ENCODE peak calls at places on chromosomes 16 and 17, in eight cellular contexts. N, X, Y, P, U, A, V and F are unnamed samples. For H3K36me3, the result is how much of the 10 kb centered on the place peaks cover.

GRCh38 chr16:66510298-66510697 is 39.6 kb downstream of the TK2 start:
- DNase-seq in N (no peak), X (no peak), P (no peak), V (no peak), A (peak), Y (no peak), U (no peak), F (no peak)

GRCh38 chr17:27635275-27635823 is 4.4 kb downstream of the LGALS9 start:
- DNase-seq in U (no peak), Y (no peak), X (no peak), N (no peak), P (no peak), V (no peak), A (no peak), F (no peak)

GRCh38 chr17:29610395-29610794 is 12.3 kb downstream of the CORO6 start:
- DNase-seq in P (no peak), V (no peak), N (no peak), Y (no peak), U (no peak), A (no peak), X (no peak), F (no peak)

GRCh38 chr16:104355-104754 is 26.3 kb downstream of the MPG start:
- DNase-seq in X (no peak), N (no peak), U (no peak), V (no peak), Y (peak), P (no peak), A (no peak), F (no peak)

GRCh38 chr16:1871974-1872635 is at the start of gene MEIOB:
- DNase-seq in V (no peak), P (no peak), U (peak), N (peak), X (no peak), A (peak), Y (no peak), F (peak)

GRCh38 chr17:57548421-57549385 is 196.4 kb downstream of the CCDC182 start:
- DNase-seq in N (no peak), A (no peak), P (no peak), Y (no peak), X (no peak), V (peak), U (no peak), F (no peak)

GRCh38 chr17:36978810-36979584 is 30.2 kb downstream of the AATF start:
- DNase-seq in X (no peak), N (no peak), U (no peak), P (no peak), Y (no peak), V (no peak), A (no peak), F (no peak)

GRCh38 chr17:75047398-75048098 is 523 bp downstream of the KCTD2 start:
- DNase-seq in N (peak), P (peak), X (no peak), A (peak), V (peak), Y (no peak), U (peak), F (peak)

GRCh38 chr17:82199496-82199895 is 13.1 kb downstream of the CCDC57 start:
- DNase-seq in Y (no peak), A (no peak), X (no peak), P (no peak), V (no peak), N (no peak), U (no peak), F (no peak)

GRCh38 chr17:34892864-34893263 is 68.4 kb downstream of the CCT6B start:
- DNase-seq in A (no peak), N (no peak), U (peak), Y (no peak), V (no peak), X (no peak), P (no peak), F (no peak)

GRCh38 chr16:54685682-54686081 is 245.0 kb upstream of the IRX5 start:
- DNase-seq in X (no peak), U (no peak), V (no peak), Y (no peak), A (no peak), P (no peak), N (no peak), F (no peak)

GRCh38 chr17:45895304-45895968 is 1.1 kb downstream of the MAPT start:
- DNase-seq in U (no peak), A (no peak), Y (peak), V (no peak), N (peak), P (peak), X (no peak), F (peak)

GRCh38 chr16:79077391-79077790 is 523.1 kb downstream of the MAF start:
- DNase-seq in N (no peak), A (no peak), V (no peak), X (no peak), Y (no peak), P (no peak), U (no peak), F (no peak)

GRCh38 chr17:8375738-8376259 is 705 bp downstream of the KRABD2 start:
- DNase-seq in X (no peak), N (no peak), Y (no peak), P (no peak), A (no peak), U (no peak), V (no peak), F (no peak)

GRCh38 chr17:8466466-8466865 is 30.8 kb downstream of the NDEL1 start:
- DNase-seq in P (no peak), N (no peak), V (no peak), Y (no peak), X (no peak), A (no peak), U (no peak), F (no peak)

GRCh38 chr17:50187403-50187735 is 14.1 kb downstream of the COL1A1 start:
- DNase-seq in U (no peak), N (no peak), Y (no peak), A (no peak), V (no peak), P (peak), X (no peak), F (no peak)

GRCh38 chr17:38563362-38564253 is 42.1 kb downstream of the SRCIN1 start:
- DNase-seq in A (no peak), N (no peak), V (no peak), X (no peak), U (peak), P (no peak), Y (no peak), F (no peak)

GRCh38 chr16:23837553-23838308 is 1.9 kb downstream of the PRKCB start:
- DNase-seq in A (no peak), V (no peak), P (no peak), X (no peak), N (no peak), U (no peak), Y (no peak), F (no peak)

GRCh38 chr16:1019934-1020305 is 38.4 kb downstream of the SOX8 start:
- DNase-seq in V (no peak), U (peak), Y (no peak), A (no peak), P (no peak), N (no peak), X (no peak), F (no peak)

GRCh38 chr16:74563828-74564263 is 43.1 kb downstream of the GLG1 start:
- DNase-seq in Y (peak), U (peak), V (no peak), A (no peak), P (no peak), N (peak), X (no peak), F (no peak)

GRCh38 chr16:87344931-87345631 is 27.9 kb upstream of the C16orf95 start:
- DNase-seq in P (peak), Y (no peak), V (peak), U (no peak), A (peak), X (no peak), N (no peak), F (no peak)

GRCh38 chr17:35715416-35715815 is 16.0 kb upstream of the RASL10B start:
- DNase-seq in U (no peak), A (no peak), N (no peak), V (no peak), X (no peak), P (no peak), Y (no peak), F (no peak)

GRCh38 chr17:57975044-57975443 is 13.0 kb downstream of the VEZF1 start:
- DNase-seq in Y (no peak), P (no peak), A (no peak), U (no peak), N (no peak), V (no peak), X (no peak), F (no peak)

GRCh38 chr17:7311110-7311698 is 3.8 kb downstream of the EIF5A start:
- DNase-seq in N (no peak), A (no peak), P (no peak), U (no peak), V (no peak), Y (no peak), X (no peak), F (no peak)

GRCh38 chr17:7313890-7314718 is 1.1 kb downstream of the GPS2 start:
- DNase-seq in U (no peak), X (no peak), Y (no peak), A (no peak), P (no peak), V (no peak), N (no peak), F (no peak)

GRCh38 chr17:7314719-7315569 is at the start of gene GPS2:
- DNase-seq in N (peak), U (peak), P (peak), A (peak), Y (peak), V (peak), X (peak), F (peak)

GRCh38 chr17:7312432-7313027 is 2.6 kb downstream of the GPS2 start:
- DNase-seq in Y (no peak), X (no peak), A (no peak), N (no peak), V (no peak), P (no peak), U (no peak), F (no peak)

DNA sequence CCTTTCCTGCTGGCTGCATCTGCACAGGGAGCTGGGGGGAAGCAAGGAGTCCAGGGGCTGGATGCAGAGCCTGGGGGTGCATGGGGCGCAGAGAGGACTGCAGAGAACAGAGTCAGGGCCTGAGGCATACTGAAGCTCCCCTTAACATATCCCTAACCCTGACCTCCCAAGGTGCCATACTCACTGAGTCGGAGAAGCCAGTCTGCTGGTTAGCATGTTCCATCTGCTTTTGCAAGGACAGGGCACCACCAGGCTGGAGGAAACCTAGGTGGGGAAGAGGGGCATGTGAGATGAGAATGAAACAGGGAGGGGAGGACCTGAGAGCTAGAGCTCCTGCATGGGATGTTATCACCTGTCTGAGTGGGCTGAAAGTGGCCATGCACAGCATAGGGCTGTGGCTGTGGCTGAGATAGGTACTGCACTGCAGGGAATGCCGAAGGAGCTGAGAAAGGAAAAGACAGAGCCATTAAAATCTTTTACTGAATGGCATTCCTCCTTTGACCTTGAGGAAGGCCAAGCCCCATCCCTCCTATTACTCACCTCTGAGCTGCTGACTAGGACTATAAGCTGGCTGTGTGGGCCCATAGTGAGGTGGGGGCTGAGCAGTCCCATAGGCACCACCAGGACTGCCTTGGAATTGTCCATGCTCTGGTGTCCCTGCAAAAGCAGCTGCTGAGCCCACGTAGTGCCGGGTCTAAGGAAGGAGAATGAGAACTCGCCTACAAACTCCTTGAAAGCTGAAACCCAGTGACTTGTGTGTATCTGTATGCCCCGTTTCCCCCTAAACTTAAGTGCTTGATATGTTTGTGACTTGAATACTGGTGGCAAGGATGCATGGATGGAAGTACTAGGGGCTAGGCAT is 1.9 kb downstream of the GPS2 start:
- DNase-seq in A (no peak), X (no peak), N (no peak), Y (no peak), V (no peak), P (no peak), U (no peak), F (no peak)
- TF ChIP-seq CTCF in A (no peak), X (no peak), N (no peak), Y (no peak), V (no peak), P (no peak), U (peak), F (no peak)

DNA sequence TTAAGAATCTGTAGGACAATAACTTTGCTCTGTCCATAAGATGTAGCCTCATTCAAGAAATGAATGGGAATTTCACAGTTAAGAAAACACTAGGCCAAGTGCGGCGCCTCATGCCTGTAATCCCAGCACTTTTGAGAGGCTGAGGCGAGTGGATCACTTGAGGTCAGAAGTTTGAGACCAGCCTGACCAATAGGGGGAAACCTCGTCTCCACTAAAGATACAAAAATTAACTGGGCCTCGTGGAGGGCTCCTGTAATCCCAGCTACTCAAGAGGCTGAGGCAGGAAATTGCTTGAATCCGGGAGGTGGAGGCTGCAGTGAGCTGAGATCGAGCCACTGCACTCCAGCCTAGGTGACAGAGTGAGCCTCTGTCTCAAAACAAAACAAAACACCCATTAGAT is 19.9 kb upstream of the RSL1D1 start:
- DNase-seq in X (no peak), Y (no peak), N (no peak), P (no peak), U (no peak), A (no peak), V (no peak), F (no peak)
- H3K36me3 ChIP-seq in X (under half), Y (under half), N (half or more), P (under half), U (half or more), A (half or more), V (under half), F (under half)

GRCh38 chr16:49484936-49485335 is 111.3 kb downstream of the C16orf78 start:
- DNase-seq in V (no peak), X (no peak), N (no peak), Y (no peak), P (no peak), A (peak), U (no peak), F (no peak)

GRCh38 chr16:49484454-49484853 is 110.8 kb downstream of the C16orf78 start:
- DNase-seq in X (peak), P (no peak), Y (peak), A (peak), V (peak), U (peak), N (peak), F (peak)

GRCh38 chr16:49487746-49488145 is 114.1 kb downstream of the C16orf78 start:
- DNase-seq in Y (no peak), U (no peak), X (no peak), A (no peak), N (no peak), P (no peak), V (no peak), F (no peak)

GRCh38 chr16:49485663-49486062 is 112.1 kb downstream of the C16orf78 start:
- DNase-seq in U (no peak), P (no peak), X (no peak), N (no peak), A (no peak), Y (no peak), V (no peak), F (no peak)

GRCh38 chr16:49486350-49486749 is 112.7 kb downstream of the C16orf78 start:
- DNase-seq in X (no peak), V (no peak), P (no peak), N (no peak), Y (no peak), U (no peak), A (no peak), F (no peak)
- TF ChIP-seq CTCF in X (no peak), V (no peak), P (no peak), N (no peak), Y (no peak), U (no peak), A (no peak), F (no peak)

GRCh38 chr17:80323982-80324381 is 63.3 kb downstream of the RNF213 start:
- DNase-seq in Y (no peak), X (no peak), N (no peak), A (no peak), V (no peak), P (no peak), U (no peak), F (no peak)

GRCh38 chr17:80327518-80327917 is 66.9 kb downstream of the RNF213 start:
- DNase-seq in X (no peak), V (no peak), P (no peak), N (no peak), Y (no peak), A (no peak), U (no peak), F (no peak)

GRCh38 chr17:80331820-80332219 is 71.2 kb downstream of the RNF213 start:
- DNase-seq in V (no peak), P (no peak), A (no peak), N (no peak), X (no peak), U (no peak), Y (no peak), F (no peak)

GRCh38 chr17:80330276-80330675 is 69.6 kb downstream of the RNF213 start:
- DNase-seq in Y (no peak), V (no peak), U (no peak), N (no peak), P (no peak), X (no peak), A (no peak), F (no peak)

GRCh38 chr17:80328620-80329380 is 68.1 kb downstream of the RNF213 start:
- DNase-seq in P (no peak), N (no peak), Y (no peak), A (no peak), U (no peak), V (no peak), X (no peak), F (no peak)
- H3K36me3 ChIP-seq in P (half or more), N (half or more), Y (under half), A (half or more), U (half or more), V (under half), X (under half), F (under half)

GRCh38 chr16:57473906-57474305 is 11.4 kb downstream of the POLR2C start:
- DNase-seq in Y (no peak), X (no peak), N (no peak), U (no peak), P (no peak), V (no peak), A (no peak), F (no peak)

GRCh38 chr16:57474671-57475661 is 11.3 kb downstream of the DOK4 start:
- DNase-seq in P (no peak), X (no peak), Y (no peak), V (no peak), N (no peak), U (no peak), A (no peak), F (no peak)

GRCh38 chr16:57476546-57477410 is 9.5 kb downstream of the DOK4 start:
- DNase-seq in V (no peak), U (peak), X (no peak), N (no peak), Y (no peak), P (no peak), A (no peak), F (no peak)

GRCh38 chr16:57477531-57478202 is 8.6 kb downstream of the DOK4 start:
- DNase-seq in N (no peak), P (no peak), V (no peak), X (no peak), A (no peak), U (no peak), Y (no peak), F (no peak)

DNA sequence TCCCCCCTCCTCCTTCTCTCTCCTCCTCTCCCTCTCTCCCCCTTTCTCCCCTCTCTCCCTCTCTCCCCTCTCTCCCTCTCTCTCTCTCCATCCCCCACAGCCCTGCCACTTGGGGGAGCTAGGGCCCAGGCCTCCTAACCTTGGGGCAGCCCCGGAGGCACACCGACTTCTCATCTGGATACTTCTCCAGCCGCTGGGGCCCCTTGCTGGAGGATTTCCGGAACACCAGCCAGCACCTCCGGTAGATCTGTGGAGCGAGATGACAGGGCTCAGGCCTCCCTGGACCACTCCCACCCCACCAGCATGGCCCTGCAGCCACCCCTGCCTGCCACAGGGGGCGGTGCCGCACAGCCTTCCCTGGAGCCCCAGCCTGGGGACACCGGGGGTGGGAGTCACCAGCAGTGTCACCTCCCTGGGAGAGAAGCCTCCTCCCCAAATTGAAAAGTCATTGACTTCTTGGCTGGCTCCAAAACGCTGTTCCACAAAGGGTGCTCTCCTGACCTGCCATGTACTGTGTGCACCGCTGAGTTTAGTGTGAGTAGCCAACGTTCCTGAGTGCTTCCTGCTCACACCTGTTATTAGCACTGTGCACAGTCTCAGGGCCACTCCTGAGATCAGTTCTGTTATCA is 10.5 kb downstream of the DOK4 start:
- DNase-seq in A (no peak), U (peak), V (no peak), P (peak), Y (no peak), N (no peak), X (no peak), F (peak)
- TF ChIP-seq CTCF in A (peak), U (peak), V (peak), P (peak), Y (peak), N (peak), X (peak), F (peak)